ENCODE peak calls at places on chromosomes 7 and 10, in four cellular contexts. J is IMR-90, E is H9, O is H1. C is an unnamed sample.

GRCh38 chr7:144821069-144821468 is 14.8 kb downstream of the TPK1 start:
- DNase-seq in J (no peak), E (no peak), O (no peak), C (no peak)

GRCh38 chr10:71795248-71795647 is 21.9 kb upstream of the VSIR start:
- DNase-seq in J (peak), E (peak), O (no peak), C (peak)

GRCh38 chr10:132408367-132408781 is 11.4 kb downstream of the PWWP2B start:
- DNase-seq in O (no peak), J (no peak), E (peak), C (peak)

GRCh38 chr7:148921806-148922205 is 37.7 kb upstream of the EZH2 start:
- DNase-seq in J (no peak), E (no peak), O (no peak), C (no peak)

GRCh38 chr7:105831824-105832535 is 44.4 kb downstream of the ATXN7L1 start:
- DNase-seq in E (no peak), J (peak), O (no peak), C (no peak)

GRCh38 chr7:1912472-1913289 is 242.6 kb downstream of the ELFN1 start:
- DNase-seq in O (no peak), J (peak), E (no peak), C (peak)

GRCh38 chr10:86217386-86218080 is 149.1 kb downstream of the GRID1 start:
- DNase-seq in E (no peak), O (no peak), J (no peak), C (no peak)

GRCh38 chr7:150378115-150378852 is 846 bp upstream of the ZNF775 start:
- DNase-seq in E (peak), O (peak), J (peak), C (peak)

GRCh38 chr7:133345690-133346421 is 93.0 kb downstream of the EXOC4 start:
- DNase-seq in J (no peak), E (no peak), O (no peak), C (no peak)

DNA sequence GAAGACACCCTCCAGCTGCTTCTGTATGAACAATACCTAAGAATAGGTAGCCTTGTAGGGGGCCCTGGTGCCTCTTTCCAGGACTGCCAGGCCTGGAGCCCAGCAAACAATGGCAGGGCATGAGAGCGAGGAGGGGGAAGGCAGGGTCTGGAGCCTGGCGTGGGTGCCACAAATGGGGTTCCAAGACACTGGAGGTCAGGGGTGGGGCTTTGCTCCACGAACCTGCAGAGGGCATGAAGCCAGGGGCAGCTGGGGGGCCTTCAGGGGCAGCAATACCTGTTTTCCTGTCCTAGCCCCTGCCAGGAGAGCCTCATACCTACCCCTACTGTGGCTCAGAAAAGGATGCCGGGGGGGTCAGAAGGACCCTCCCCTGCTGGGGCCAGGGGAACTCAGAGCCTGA is 61.6 kb downstream of the SLC29A4 start:
- DNase-seq in O (no peak), J (no peak), E (no peak), C (no peak)
- H3K56ac ChIP-seq in O (no peak), J (no peak), E (no peak), C (no peak)

GRCh38 chr7:55497521-55497920 is 74.8 kb downstream of the VOPP1 start:
- DNase-seq in J (no peak), E (no peak), O (no peak), C (no peak)

GRCh38 chr7:55498770-55499169 is 73.5 kb downstream of the VOPP1 start:
- DNase-seq in O (no peak), J (no peak), E (no peak), C (no peak)

GRCh38 chr7:55500117-55500516 is 72.2 kb downstream of the VOPP1 start:
- DNase-seq in J (no peak), E (no peak), O (no peak), C (no peak)

GRCh38 chr7:55498142-55498541 is 74.2 kb downstream of the VOPP1 start:
- DNase-seq in O (no peak), E (no peak), J (no peak), C (no peak)

DNA sequence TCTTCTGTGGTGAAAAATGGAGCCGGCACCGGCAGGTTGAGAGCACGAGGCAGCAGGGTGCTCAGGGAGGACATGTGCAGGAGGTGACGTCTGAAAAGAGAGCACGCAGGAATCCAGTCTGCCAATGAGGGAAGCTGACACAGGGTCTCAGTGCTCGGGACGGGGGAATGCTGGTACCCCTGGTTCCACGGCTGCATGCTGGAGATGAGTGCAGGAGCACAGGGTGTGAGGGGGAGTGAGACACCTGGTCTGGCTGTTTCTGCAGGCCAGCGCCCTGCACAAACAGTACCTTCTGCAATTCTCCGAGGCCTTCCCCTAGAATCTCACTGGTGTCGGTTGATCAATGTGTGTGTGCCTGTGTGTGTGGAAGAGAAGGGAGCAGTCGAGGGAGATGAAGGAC is 72.7 kb downstream of the VOPP1 start:
- DNase-seq in O (no peak), E (no peak), J (no peak), C (no peak)
- H3K56ac ChIP-seq in O (no peak), E (no peak), J (no peak), C (no peak)

GRCh38 chr7:129489491-129489890 is 12.8 kb upstream of the SMKR1 start:
- DNase-seq in J (peak), E (no peak), O (no peak), C (peak)
- H3K56ac ChIP-seq in J (no peak), E (no peak), O (no peak), C (no peak)

GRCh38 chr7:119102294-119102693 is 877.8 kb downstream of the ANKRD7 start:
- DNase-seq in J (no peak), O (no peak), E (no peak), C (no peak)

DNA sequence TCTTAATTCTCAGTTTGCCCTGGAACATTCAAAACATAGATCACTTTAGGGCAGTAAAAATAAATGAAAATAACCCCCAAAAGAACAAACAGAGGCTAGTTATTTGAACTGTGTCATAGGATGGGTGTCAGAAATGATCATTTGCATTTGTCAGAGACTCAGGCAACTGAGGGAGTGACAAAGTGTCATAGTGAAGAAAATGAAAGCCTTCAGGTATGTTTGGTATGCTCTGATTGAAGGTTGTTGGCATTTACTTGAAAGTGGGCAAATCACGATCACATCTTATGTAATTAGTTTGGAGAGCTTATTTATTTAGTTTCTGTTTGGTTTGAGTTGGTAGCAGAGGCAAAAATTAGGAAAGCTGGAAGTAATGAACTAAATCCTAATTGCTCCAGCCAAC is 880.9 kb downstream of the ANKRD7 start:
- DNase-seq in O (no peak), E (no peak), J (no peak), C (peak)
- H3K56ac ChIP-seq in O (no peak), E (no peak), J (no peak), C (no peak)